ENCODE peak calls at places on chromosomes 2 and 18, in seven cellular contexts. L is naive thymus-derived CD8-positive, alpha-beta T cell; U is foreskin fibroblast; Q is lung; J is body of pancreas; O is stimulated activated naive CD8-positive, alpha-beta T cell treated with anti-CD3 and anti-CD28 coated beads, Interleukin-15, Interleukin-2, amounts not matched to agents 100 U/mL and 50 U/mL, for 24 hours; A is left ventricle myocardium inferior. P is an unnamed sample.

GRCh38 chr2:173831312-173832229 is 133.6 kb downstream of the SP3 start:
- DNase-seq in A (peak), Q (peak), O (no peak), U (peak), J (peak), L (no peak), P (peak)

GRCh38 chr18:26531600-26532150 is 16.7 kb downstream of the KCTD1 start:
- DNase-seq in Q (no peak), U (no peak), L (no peak), O (no peak), J (no peak), A (no peak), P (no peak)

GRCh38 chr2:15889800-15890498 is 50.4 kb upstream of the MYCN start:
- DNase-seq in J (no peak), L (no peak), U (no peak), A (peak), Q (no peak), O (no peak), P (no peak)

GRCh38 chr2:105005601-105006000 is 32.3 kb upstream of the MRPS9 start:
- DNase-seq in O (no peak), Q (peak), U (no peak), A (no peak), J (peak), L (no peak), P (no peak)

GRCh38 chr18:14971461-14972185 is 223.7 kb downstream of the ANKRD30B start:
- DNase-seq in L (no peak), O (no peak), A (no peak), Q (no peak), J (no peak), U (peak), P (no peak)

GRCh38 chr2:61949458-61950107 is 44.1 kb downstream of the COMMD1 start:
- DNase-seq in Q (no peak), J (peak), O (no peak), L (no peak), U (no peak), A (no peak), P (no peak)

GRCh38 chr18:26640541-26640940 is 92.2 kb upstream of the KCTD1 start:
- DNase-seq in U (no peak), Q (no peak), J (no peak), A (no peak), O (no peak), L (no peak), P (no peak)

GRCh38 chr2:39741871-39742270 is 37.2 kb downstream of the THUMPD2 start:
- DNase-seq in A (no peak), L (no peak), Q (no peak), O (no peak), J (no peak), U (no peak), P (no peak)

GRCh38 chr18:44946529-44947113 is 265.9 kb downstream of the SETBP1 start:
- DNase-seq in Q (no peak), U (no peak), L (no peak), O (no peak), J (no peak), A (no peak), P (no peak)

GRCh38 chr18:63553117-63553516 is 10.9 kb downstream of the SERPINB12 start:
- DNase-seq in O (no peak), J (peak), L (no peak), Q (peak), A (no peak), U (peak), P (no peak)

GRCh38 chr18:21362921-21363320 is 120.9 kb downstream of the GREB1L start:
- DNase-seq in U (no peak), J (no peak), O (no peak), L (no peak), Q (no peak), A (no peak), P (no peak)

GRCh38 chr18:59779979-59780378 is 82.8 kb upstream of the CCBE1 start:
- DNase-seq in U (peak), Q (no peak), L (no peak), O (no peak), A (no peak), J (no peak), P (no peak)

GRCh38 chr2:231622963-231623362 is 30.3 kb downstream of the TEX44 start:
- DNase-seq in L (no peak), U (no peak), J (no peak), Q (no peak), A (no peak), O (no peak), P (no peak)

GRCh38 chr18:31679806-31680793 is 4.3 kb downstream of the B4GALT6 start:
- DNase-seq in O (no peak), U (no peak), J (no peak), L (no peak), A (no peak), Q (no peak), P (no peak)

GRCh38 chr18:47749195-47749973 is 181.1 kb downstream of the SMAD2 start:
- DNase-seq in O (peak), U (peak), J (peak), L (peak), Q (peak), A (peak), P (peak)

GRCh38 chr2:120670771-120671480 is 64.7 kb upstream of the GLI2 start:
- DNase-seq in L (no peak), U (no peak), Q (no peak), J (peak), A (no peak), O (no peak), P (no peak)

GRCh38 chr2:88845772-88846661 is 154.5 kb downstream of the RPIA start:
- DNase-seq in J (no peak), A (no peak), Q (no peak), L (no peak), U (no peak), O (peak), P (no peak)

GRCh38 chr2:122873951-122874350 is 1118.5 kb downstream of the TSN start:
- DNase-seq in Q (no peak), J (no peak), A (no peak), U (no peak), O (no peak), L (no peak), P (no peak)

GRCh38 chr2:134072973-134073490 is 180.8 kb upstream of the MGAT5 start:
- DNase-seq in A (no peak), O (no peak), Q (no peak), J (no peak), U (no peak), L (no peak), P (no peak)

GRCh38 chr18:68763082-68763481 is 34.8 kb upstream of the CCDC102B start:
- DNase-seq in L (no peak), J (no peak), A (no peak), Q (no peak), U (peak), O (no peak), P (no peak)

GRCh38 chr18:48989304-48990284 is 38.8 kb upstream of the SMAD7 start:
- DNase-seq in O (no peak), A (no peak), L (no peak), J (no peak), U (peak), Q (no peak), P (no peak)

GRCh38 chr2:60958361-60958760 is 59.2 kb upstream of the PEX13 start:
- DNase-seq in U (peak), L (no peak), Q (no peak), A (no peak), O (no peak), J (no peak), P (no peak)